ENCODE peak calls at places on chromosome 16, in six cellular contexts. M, F, G, U, S and E are unnamed samples.

GRCh38 chr16:88742896-88743605 is 36.7 kb downstream of the CTU2 start:
- DNase-seq in M (no peak), F (no peak), G (no peak), U (no peak), S (no peak), E (no peak)

GRCh38 chr16:68267612-68268405 is 3.5 kb downstream of the SLC7A6 start:
- DNase-seq in M (no peak), F (no peak), G (no peak), U (no peak), S (no peak), E (no peak)

GRCh38 chr16:3007957-3008748 is 4.6 kb upstream of the CLDN9 start:
- DNase-seq in M (no peak), F (no peak), G (no peak), U (no peak), S (no peak), E (no peak)

GRCh38 chr16:11833951-11834695 is 17.2 kb downstream of the RSL1D1 start:
- DNase-seq in M (peak; percentile 86), F (peak; percentile 23), G (no peak), U (no peak), S (no peak), E (no peak)

GRCh38 chr16:50102046-50102756 is 36.4 kb downstream of the HEATR3 start:
- DNase-seq in M (peak; percentile 88), F (no peak), G (no peak), U (no peak), S (no peak), E (no peak)

GRCh38 chr16:52861614-52862022 is 191.1 kb downstream of the CHD9NB start:
- DNase-seq in M (peak; percentile 0), F (peak; percentile 6), G (peak; percentile 5), U (no peak), S (peak; percentile 4), E (no peak)

GRCh38 chr16:11254913-11255736 is 879 bp downstream of the SOCS1 start:
- DNase-seq in M (peak; percentile 86), F (peak; percentile 52), G (peak; percentile 73), U (peak; percentile 34), S (no peak), E (peak; percentile 84)

GRCh38 chr16:88686062-88686438 is 257 bp downstream of the SNAI3 start:
- DNase-seq in M (peak; percentile 37), F (peak; percentile 26), G (no peak), U (peak; percentile 72), S (no peak), E (no peak)

GRCh38 chr16:82481455-82481854 is 145.3 kb upstream of the CDH13 start:
- DNase-seq in M (peak; percentile 24), F (no peak), G (no peak), U (no peak), S (no peak), E (no peak)

GRCh38 chr16:89583895-89584644 is 8.5 kb downstream of the CPNE7 start:
- DNase-seq in M (peak; percentile 36), F (no peak), G (no peak), U (no peak), S (no peak), E (no peak)

GRCh38 chr16:78647019-78647418 is 547.6 kb downstream of the WWOX start:
- DNase-seq in M (no peak), F (no peak), G (no peak), U (no peak), S (no peak), E (no peak)

GRCh38 chr16:13189250-13189649 is 287.9 kb downstream of the SHISA9 start:
- DNase-seq in M (no peak), F (no peak), G (no peak), U (no peak), S (no peak), E (no peak)

GRCh38 chr16:54201200-54201599 is 85.4 kb downstream of the IRX3 start:
- DNase-seq in M (no peak), F (no peak), G (no peak), U (no peak), S (no peak), E (peak; percentile 66)

GRCh38 chr16:57987441-57988177 is 12.9 kb downstream of the ZNF319 start:
- DNase-seq in M (no peak), F (no peak), G (no peak), U (no peak), S (no peak), E (no peak)

GRCh38 chr16:81469710-81470481 is 25.3 kb downstream of the CMIP start:
- DNase-seq in M (no peak), F (no peak), G (no peak), U (peak; percentile 60), S (no peak), E (peak; percentile 73)

GRCh38 chr16:15907863-15908478 is 19.6 kb upstream of the CEP20 start:
- DNase-seq in M (peak; percentile 26), F (peak; percentile 41), G (peak; percentile 31), U (peak; percentile 67), S (peak; percentile 91), E (peak; percentile 98)

GRCh38 chr16:48608871-48609452 is 1.0 kb downstream of the N4BP1 start:
- DNase-seq in M (peak; percentile 51), F (no peak), G (peak; percentile 66), U (no peak), S (no peak), E (no peak)

GRCh38 chr16:3175157-3176153 is 12.5 kb upstream of the OR1F1 start:
- DNase-seq in M (no peak), F (peak; percentile 63), G (no peak), U (no peak), S (peak; percentile 80), E (peak; percentile 76)

GRCh38 chr16:20675488-20676267 is 21.8 kb downstream of the ACSM1 start:
- DNase-seq in M (peak; percentile 10), F (peak; percentile 54), G (no peak), U (no peak), S (peak; percentile 19), E (peak; percentile 14)
- H3K9ac ChIP-seq in M (no peak overlapping the region), F (peak overlapping the region; percentile 32), G (no peak overlapping the region), U (no peak overlapping the region), S (no peak overlapping the region), E (no peak overlapping the region)

GRCh38 chr16:20322696-20323095 is 4.6 kb downstream of the GP2 start:
- DNase-seq in M (no peak), F (no peak), G (no peak), U (no peak), S (no peak), E (no peak)
- H3K9me2 ChIP-seq in M (no peaks in the 10 kb centered on the region), F (no peaks in the 10 kb centered on the region), G (no peaks in the 10 kb centered on the region), U (no peaks in the 10 kb centered on the region), S (no peaks in the 10 kb centered on the region), E (no peaks in the 10 kb centered on the region)

DNA sequence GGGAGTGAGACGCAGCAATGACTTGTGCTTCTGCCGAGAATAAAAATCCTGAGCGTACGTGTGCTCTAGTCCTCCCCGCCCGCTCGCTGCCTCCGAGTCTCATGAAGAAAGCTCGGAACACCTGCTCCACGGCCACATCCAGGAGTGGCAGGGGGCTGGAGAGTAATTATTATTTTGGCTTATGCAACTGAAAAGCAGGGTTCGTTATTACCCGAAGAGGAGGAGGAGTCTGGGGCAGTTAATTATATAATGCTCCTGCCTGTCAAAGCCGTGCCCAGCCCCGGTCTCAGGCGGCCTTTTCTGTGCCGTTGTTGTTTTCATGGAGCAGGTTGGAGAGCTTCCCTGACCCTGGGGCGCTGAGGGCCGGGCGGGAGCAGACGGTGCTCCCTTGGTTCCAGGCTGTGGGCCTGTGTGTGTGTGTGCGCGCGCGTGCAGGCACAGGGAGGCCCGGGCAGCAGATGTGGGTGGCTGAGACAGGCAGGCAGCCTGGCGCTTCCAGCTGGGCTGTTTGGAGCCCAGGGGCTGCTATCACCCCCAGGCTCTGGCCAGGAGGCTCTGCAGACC is 2.3 kb downstream of the JPH3 start:
- DNase-seq in M (no peak), F (no peak), G (peak; percentile 85), U (no peak), S (no peak), E (no peak)
- H2AFZ ChIP-seq in M (no peak overlapping the region), F (no peak overlapping the region), G (no peak overlapping the region), U (no peak overlapping the region), S (no peak overlapping the region), E (no peak overlapping the region)

GRCh38 chr16:75501359-75501758 is 6.1 kb upstream of the CHST6 start:
- DNase-seq in M (no peak), F (no peak), G (no peak), U (no peak), S (no peak), E (no peak)
- H3K9ac ChIP-seq in M (no peak overlapping the region), F (no peak overlapping the region), G (no peak overlapping the region), U (no peak overlapping the region), S (no peak overlapping the region), E (no peak overlapping the region)

GRCh38 chr16:8644151-8644512 is 22.6 kb downstream of the METTL22 start:
- DNase-seq in M (no peak), F (no peak), G (no peak), U (no peak), S (no peak), E (no peak)

GRCh38 chr16:8641671-8642070 is 20.2 kb downstream of the METTL22 start:
- DNase-seq in M (no peak), F (no peak), G (no peak), U (no peak), S (no peak), E (no peak)

GRCh38 chr16:8644513-8645140 is 23.1 kb downstream of the METTL22 start:
- DNase-seq in M (no peak), F (no peak), G (no peak), U (no peak), S (no peak), E (no peak)

GRCh38 chr16:8634991-8635736 is 13.7 kb downstream of the METTL22 start:
- DNase-seq in M (peak; percentile 58), F (peak; percentile 22), G (peak; percentile 60), U (no peak), S (no peak), E (peak; percentile 84)

DNA sequence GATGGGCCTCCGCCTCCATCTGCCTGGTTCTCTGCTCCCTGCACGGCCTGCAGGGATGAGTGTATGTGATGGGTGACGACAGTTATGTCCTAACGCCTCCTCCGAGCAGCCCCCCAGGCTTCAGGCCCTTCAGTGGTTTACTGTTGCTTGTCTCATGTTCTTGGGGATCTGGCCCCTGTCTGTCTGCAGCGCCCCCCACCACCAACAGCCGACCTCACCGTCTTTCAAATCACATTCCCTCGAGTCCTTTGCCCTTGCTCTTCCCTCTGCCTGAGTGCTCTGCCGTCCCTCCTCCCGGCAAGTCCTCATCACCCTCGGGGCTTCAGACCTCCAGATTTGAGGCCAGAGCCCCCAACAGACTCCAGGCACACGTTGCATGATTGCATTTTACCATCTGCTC is 18.2 kb downstream of the METTL22 start:
- DNase-seq in M (no peak), F (no peak), G (no peak), U (no peak), S (no peak), E (no peak)
- H3K9me2 ChIP-seq in M (no peaks in the 10 kb centered on the region), F (no peaks in the 10 kb centered on the region), G (no peaks in the 10 kb centered on the region), U (no peaks in the 10 kb centered on the region), S (no peaks in the 10 kb centered on the region), E (no peaks in the 10 kb centered on the region)